ENCODE peak calls at places on chromosome 20, in seven cellular contexts. L is neuronal stem cell; E is heart right ventricle; G is naive thymus-derived CD4-positive, alpha-beta T cell; U is CD8-positive, alpha-beta memory T cell; C is psoas muscle; K is GM23248. W is an unnamed sample. For H3K27me3, the result is how much of the 10 kb centered on the place peaks cover.

GRCh38 chr20:39850821-39851330 is 838.2 kb downstream of the MAFB start:
- DNase-seq in L (no peak), E (no peak), G (no peak), U (no peak), C (no peak), K (peak), W (no peak)

GRCh38 chr20:2879148-2879547 is 5.9 kb downstream of the PTPRA start:
- DNase-seq in L (no peak), E (no peak), G (no peak), U (no peak), C (no peak), K (peak), W (no peak)

GRCh38 chr20:50191566-50192363 is 1.1 kb downstream of the CEBPB start:
- DNase-seq in L (peak), E (no peak), G (peak), U (peak), C (peak), K (peak), W (peak)

GRCh38 chr20:48198951-48199431 is 413.7 kb upstream of the SULF2 start:
- DNase-seq in L (no peak), E (no peak), G (no peak), U (no peak), C (peak), K (no peak), W (no peak)

GRCh38 chr20:64080013-64080812 is at the start of gene OPRL1:
- DNase-seq in L (no peak), E (no peak), G (no peak), U (peak), C (peak), K (peak), W (peak)

GRCh38 chr20:46243707-46244628 is 64.3 kb downstream of the CDH22 start:
- DNase-seq in L (no peak), E (no peak), G (no peak), U (no peak), C (no peak), K (peak), W (no peak)

GRCh38 chr20:20806121-20806820 is 93.8 kb upstream of the RALGAPA2 start:
- DNase-seq in L (no peak), E (no peak), G (no peak), U (no peak), C (no peak), K (no peak), W (no peak)

GRCh38 chr20:4820833-4821518 is 99.3 kb downstream of the PRND start:
- DNase-seq in L (no peak), E (no peak), G (no peak), U (no peak), C (no peak), K (peak), W (no peak)

GRCh38 chr20:36030143-36030542 is 61.8 kb downstream of the CNBD2 start:
- DNase-seq in L (no peak), E (peak), G (no peak), U (no peak), C (no peak), K (no peak), W (no peak)

GRCh38 chr20:8757146-8757545 is 311.7 kb upstream of the PLCB4 start:
- DNase-seq in L (no peak), E (no peak), G (no peak), U (no peak), C (no peak), K (peak), W (no peak)

GRCh38 chr20:32614303-32614702 is 29.2 kb upstream of the NOL4L start:
- DNase-seq in L (no peak), E (no peak), G (no peak), U (no peak), C (no peak), K (no peak), W (no peak)

GRCh38 chr20:62473717-62474584 is 1.8 kb downstream of the GATA5 start:
- DNase-seq in L (no peak), E (no peak), G (no peak), U (no peak), C (no peak), K (no peak), W (no peak)
- H3K27me3 ChIP-seq in L (under half), E (half or more), G (under half), U (under half), C (under half), K (half or more), W (under half)

GRCh38 chr20:56427797-56428196 is 15.7 kb downstream of the CASS4 start:
- DNase-seq in L (no peak), E (no peak), G (no peak), U (no peak), C (no peak), K (no peak), W (no peak)
- H3K27ac ChIP-seq in L (no peak), E (no peak), G (no peak), U (no peak), C (no peak), K (peak), W (no peak)

GRCh38 chr20:10436053-10436699 is 1.1 kb downstream of the SLX4IP start:
- DNase-seq in L (no peak), E (no peak), G (no peak), U (no peak), C (no peak), K (no peak), W (no peak)

GRCh38 chr20:10434832-10435812 is at the start of gene SLX4IP:
- DNase-seq in L (peak), E (peak), G (peak), U (peak), C (peak), K (peak), W (peak)

GRCh38 chr20:10433014-10433622 is 904 bp downstream of the MKKS start:
- DNase-seq in L (no peak), E (no peak), G (peak), U (no peak), C (no peak), K (peak), W (no peak)

GRCh38 chr20:10433623-10434466 is at the start of gene MKKS:
- DNase-seq in L (peak), E (peak), G (peak), U (peak), C (peak), K (peak), W (peak)

DNA sequence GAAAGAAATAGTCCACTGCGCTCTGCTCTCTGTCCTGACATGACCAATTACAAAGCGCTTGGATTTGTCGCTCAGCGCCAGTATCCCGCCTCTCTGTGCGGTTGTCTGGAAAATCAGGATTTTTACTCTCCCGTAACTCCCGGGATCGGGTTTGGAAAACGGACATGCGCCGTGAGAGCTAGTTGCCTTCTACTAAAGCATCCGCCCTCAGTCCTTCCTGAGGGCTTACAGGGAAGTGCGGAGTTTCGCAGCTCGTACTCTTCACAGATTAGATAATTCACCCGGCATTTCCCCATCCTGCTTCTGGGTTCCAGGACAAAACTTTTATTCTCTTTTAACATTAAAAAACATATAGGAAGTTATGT is 427 bp upstream of the MKKS start:
- DNase-seq in L (peak), E (peak), G (peak), U (peak), C (peak), K (peak), W (peak)
- H3K4me3 ChIP-seq in L (peak), E (peak), G (peak), U (peak), C (peak), K (peak), W (peak)

GRCh38 chr20:59322101-59322500 is 21.7 kb downstream of the EDN3 start:
- DNase-seq in L (no peak), E (no peak), G (no peak), U (no peak), C (no peak), K (no peak), W (no peak)
- H3K27me3 ChIP-seq in L (under half), E (under half), G (under half), U (under half), C (under half), K (under half), W (under half)

DNA sequence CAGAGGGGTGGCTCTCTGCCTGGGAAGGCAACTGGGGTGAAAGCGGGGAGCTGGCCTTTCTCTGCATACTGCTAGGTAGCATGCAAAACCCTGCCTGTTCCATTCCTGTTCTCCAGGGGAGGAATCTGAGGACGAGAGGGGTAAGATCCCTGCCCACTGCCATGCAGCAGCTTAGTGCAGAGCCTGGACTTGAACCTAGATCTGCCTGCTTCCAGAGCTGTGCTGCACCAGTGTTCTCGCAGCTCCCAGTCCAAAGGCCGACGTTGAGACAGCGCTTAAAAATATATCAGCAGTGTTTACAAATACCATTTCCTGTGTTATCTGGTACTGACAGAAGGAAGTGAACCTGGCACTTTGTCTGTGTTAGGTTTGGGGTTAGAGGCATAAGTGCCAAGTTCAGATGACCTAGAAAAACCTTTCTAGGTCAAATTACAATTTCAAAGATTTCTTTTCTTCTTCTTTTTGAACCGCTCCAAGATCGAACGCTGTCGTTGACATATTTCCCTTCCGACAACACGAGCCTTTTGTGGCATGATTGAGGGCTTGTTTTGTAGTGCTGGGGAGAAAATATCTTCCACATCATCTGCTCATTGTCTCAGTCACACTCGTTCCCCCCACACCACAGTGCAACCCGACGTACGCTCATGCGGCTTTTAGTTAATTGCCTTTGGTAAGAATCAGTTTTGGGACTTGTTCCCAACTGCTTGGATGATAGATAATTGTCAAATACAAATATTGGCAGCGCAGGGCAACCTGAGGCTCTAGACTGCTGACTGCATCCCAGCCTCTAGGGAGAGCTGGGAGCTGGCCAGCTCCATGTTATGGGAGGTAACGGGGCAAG is 44.6 kb downstream of the TOX2 start:
- DNase-seq in L (no peak), E (no peak), G (peak), U (peak), C (no peak), K (peak), W (peak)
- H3K27ac ChIP-seq in L (no peak), E (no peak), G (peak), U (no peak), C (no peak), K (no peak), W (no peak)

W was measured in CD4-positive, alpha-beta memory T cell.